ENCODE peak calls at places on chromosome 1, in ten cellular contexts. G, D, S, M, X, R, E, L, C and T are unnamed samples.

GRCh38 chr1:4109626-4109940 is 209.5 kb upstream of the C1orf174 start:
- DNase-seq in G (no peak), D (no peak), S (no peak), M (no peak), X (peak; percentile 69), R (no peak), E (no peak), L (no peak), C (no peak), T (no peak)

GRCh38 chr1:145891143-145891542 is 5.5 kb upstream of the ANKRD35 start:
- DNase-seq in G (no peak), D (peak; percentile 29), S (peak; percentile 42), M (peak; percentile 50), X (no peak), R (no peak), E (no peak), L (no peak), C (no peak), T (no peak)

GRCh38 chr1:78491311-78492071 is 717 bp downstream of the PTGFR start:
- DNase-seq in G (no peak), D (peak; percentile 44), S (peak; percentile 39), M (peak; percentile 86), X (peak; percentile 84), R (peak; percentile 42), E (no peak), L (peak; percentile 46), C (no peak), T (no peak)

GRCh38 chr1:165069829-165070228 is 286.7 kb downstream of the LMX1A start:
- DNase-seq in G (no peak), D (peak; percentile 58), S (no peak), M (no peak), X (no peak), R (no peak), E (no peak), L (no peak), C (no peak), T (no peak)

GRCh38 chr1:18020021-18020817 is 87.4 kb upstream of the IGSF21 start:
- DNase-seq in G (no peak), D (no peak), S (no peak), M (no peak), X (no peak), R (no peak), E (no peak), L (no peak), C (no peak), T (no peak)

GRCh38 chr1:247295274-247295684 is 36.4 kb downstream of the ZNF496 start:
- DNase-seq in G (no peak), D (no peak), S (peak; percentile 71), M (peak; percentile 42), X (no peak), R (peak; percentile 41), E (no peak), L (no peak), C (no peak), T (no peak)

GRCh38 chr1:24102966-24103365 is 9.0 kb downstream of the MYOM3 start:
- DNase-seq in G (no peak), D (no peak), S (no peak), M (no peak), X (no peak), R (no peak), E (no peak), L (no peak), C (no peak), T (no peak)

GRCh38 chr1:228298471-228298870 is 90.6 kb downstream of the OBSCN start:
- DNase-seq in G (no peak), D (no peak), S (no peak), M (no peak), X (peak; percentile 23), R (no peak), E (no peak), L (no peak), C (no peak), T (no peak)

GRCh38 chr1:87840772-87841171 is 512.1 kb downstream of the LMO4 start:
- DNase-seq in G (no peak), D (no peak), S (no peak), M (no peak), X (no peak), R (no peak), E (no peak), L (no peak), C (no peak), T (no peak)

GRCh38 chr1:230495021-230495550 is 69.0 kb upstream of the PGBD5 start:
- DNase-seq in G (no peak), D (peak; percentile 28), S (no peak), M (no peak), X (no peak), R (no peak), E (no peak), L (no peak), C (no peak), T (no peak)

GRCh38 chr1:48761986-48762385 is 14.7 kb downstream of the BEND5 start:
- DNase-seq in G (no peak), D (no peak), S (no peak), M (peak; percentile 72), X (no peak), R (no peak), E (no peak), L (no peak), C (no peak), T (no peak)

GRCh38 chr1:21176589-21177555 is at the start of gene EIF4G3:
- DNase-seq in G (peak; percentile 87), D (peak; percentile 99), S (peak; percentile 94), M (peak; percentile 99), X (peak; percentile 99), R (peak; percentile 99), E (peak; percentile 99), L (peak; percentile 98), C (peak; percentile 99), T (peak; percentile 90)

GRCh38 chr1:214417545-214418210 is 133.7 kb downstream of the PTPN14 start:
- DNase-seq in G (no peak), D (no peak), S (no peak), M (no peak), X (no peak), R (no peak), E (no peak), L (no peak), C (no peak), T (no peak)

GRCh38 chr1:183694035-183694434 is 40.9 kb upstream of the APOBEC4 start:
- DNase-seq in G (no peak), D (no peak), S (no peak), M (no peak), X (no peak), R (no peak), E (no peak), L (no peak), C (no peak), T (no peak)

GRCh38 chr1:16122916-16123315 is 33.0 kb downstream of the EPHA2 start:
- DNase-seq in G (peak; percentile 66), D (no peak), S (peak; percentile 90), M (peak; percentile 92), X (peak; percentile 80), R (no peak), E (peak; percentile 60), L (no peak), C (no peak), T (peak; percentile 38)

GRCh38 chr1:173628888-173629287 is 6.2 kb upstream of the TEX50 start:
- DNase-seq in G (no peak), D (no peak), S (no peak), M (no peak), X (no peak), R (no peak), E (no peak), L (no peak), C (no peak), T (no peak)

GRCh38 chr1:52558941-52559340 is 6.0 kb upstream of the TUT4 start:
- DNase-seq in G (no peak), D (peak; percentile 67), S (no peak), M (no peak), X (no peak), R (no peak), E (no peak), L (no peak), C (no peak), T (no peak)

GRCh38 chr1:62515055-62515454 is 78.2 kb downstream of the USP1 start:
- DNase-seq in G (no peak), D (no peak), S (no peak), M (peak; percentile 23), X (no peak), R (no peak), E (no peak), L (no peak), C (no peak), T (no peak)